ENCODE peak calls at places on chromosomes 11 and 22, in nine cellular contexts. C is pancreas, T is DND-41, U is mammary epithelial cell, V is MM.1S, F is dorsolateral prefrontal cortex, H is lower lobe of right lung, J is neural progenitor cell, L is bronchial epithelial cell. P is an unnamed sample. For H3K27me3, the result is how much of the 10 kb centered on the place peaks cover.

GRCh38 chr11:107176148-107177105 is 158.2 kb upstream of the GUCY1A2 start:
- DNase-seq in C (no peak), T (no peak), U (no peak), V (no peak), F (no peak), H (no peak), J (no peak), L (no peak), P (no peak)

GRCh38 chr22:24985824-24986214 is 33.3 kb downstream of the KIAA1671 start:
- DNase-seq in C (no peak), T (no peak), U (peak), V (no peak), F (peak), H (no peak), J (no peak), L (peak), P (no peak)

GRCh38 chr11:67699521-67699920 is 25.1 kb upstream of the ALDH3B2 start:
- DNase-seq in C (no peak), T (no peak), U (peak), V (no peak), F (no peak), H (no peak), J (no peak), L (peak), P (no peak)

GRCh38 chr11:1846453-1846932 is 6.4 kb upstream of the LSP1 start:
- DNase-seq in C (no peak), T (no peak), U (no peak), V (no peak), F (no peak), H (no peak), J (no peak), L (no peak), P (no peak)

GRCh38 chr22:44444341-44445306 is 53.4 kb downstream of the RTL6 start:
- DNase-seq in C (no peak), T (no peak), U (no peak), V (no peak), F (no peak), H (no peak), J (peak), L (no peak), P (no peak)

GRCh38 chr11:80873309-80873999 is 1432.6 kb upstream of the TENM4 start:
- DNase-seq in C (no peak), T (no peak), U (peak), V (no peak), F (no peak), H (no peak), J (no peak), L (peak), P (no peak)

GRCh38 chr22:50530857-50531545 is 1.2 kb upstream of the TYMP start:
- DNase-seq in C (peak), T (no peak), U (peak), V (peak), F (no peak), H (peak), J (peak), L (peak), P (peak)

GRCh38 chr22:25368271-25368670 is 148.8 kb downstream of the CRYBB2 start:
- DNase-seq in C (no peak), T (no peak), U (no peak), V (no peak), F (no peak), H (no peak), J (no peak), L (peak), P (no peak)

GRCh38 chr11:62444271-62444833 is 25.5 kb downstream of the SCGB1A1 start:
- DNase-seq in C (no peak), T (no peak), U (no peak), V (no peak), F (peak), H (peak), J (peak), L (no peak), P (peak)

GRCh38 chr11:13970986-13971385 is 8.5 kb downstream of the SPON1 start:
- DNase-seq in C (no peak), T (no peak), U (peak), V (peak), F (no peak), H (no peak), J (peak), L (peak), P (no peak)

GRCh38 chr11:47394322-47395224 is 13.8 kb upstream of the SLC39A13 start:
- DNase-seq in C (no peak), T (peak), U (no peak), V (peak), F (no peak), H (peak), J (peak), L (no peak), P (peak)

GRCh38 chr22:25970348-25970995 is 198.8 kb upstream of the SEZ6L start:
- DNase-seq in C (no peak), T (no peak), U (no peak), V (peak), F (peak), H (no peak), J (peak), L (no peak), P (peak)

GRCh38 chr11:64855596-64856304 is 11.3 kb upstream of the CDC42BPG start:
- DNase-seq in C (no peak), T (no peak), U (no peak), V (no peak), F (no peak), H (no peak), J (no peak), L (no peak), P (no peak)

GRCh38 chr11:110921742-110922200 is 209.5 kb upstream of the ARHGAP20 start:
- DNase-seq in C (peak), T (no peak), U (no peak), V (no peak), F (peak), H (no peak), J (peak), L (peak), P (no peak)

GRCh38 chr11:77322506-77322905 is 21.0 kb upstream of the GDPD4 start:
- DNase-seq in C (no peak), T (no peak), U (no peak), V (no peak), F (peak), H (no peak), J (no peak), L (no peak), P (no peak)

GRCh38 chr11:64244966-64245365 is 1.8 kb downstream of the PPP1R14B start:
- DNase-seq in C (no peak), T (peak), U (no peak), V (no peak), F (no peak), H (no peak), J (no peak), L (no peak), P (no peak)

GRCh38 chr11:120526241-120526640 is 14.7 kb downstream of the GRIK4 start:
- DNase-seq in C (no peak), T (no peak), U (no peak), V (no peak), F (no peak), H (peak), J (no peak), L (no peak), P (no peak)

GRCh38 chr22:40251106-40251505 is 73.4 kb downstream of the TNRC6B start:
- DNase-seq in C (no peak), T (no peak), U (no peak), V (no peak), F (no peak), H (no peak), J (no peak), L (peak), P (no peak)

GRCh38 chr22:20302438-20303228 is 17.2 kb downstream of the DGCR6L start:
- DNase-seq in C (no peak), T (no peak), U (no peak), V (no peak), F (no peak), H (no peak), J (no peak), L (no peak), P (no peak)

GRCh38 chr22:20298803-20299735 is 20.8 kb downstream of the DGCR6L start:
- DNase-seq in C (peak), T (peak), U (peak), V (peak), F (peak), H (peak), J (peak), L (peak), P (peak)

GRCh38 chr22:20297414-20298109 is 22.3 kb downstream of the DGCR6L start:
- DNase-seq in C (no peak), T (no peak), U (no peak), V (no peak), F (no peak), H (no peak), J (no peak), L (no peak), P (no peak)

GRCh38 chr22:20298110-20298802 is 21.6 kb downstream of the DGCR6L start:
- DNase-seq in C (no peak), T (no peak), U (peak), V (no peak), F (no peak), H (no peak), J (peak), L (no peak), P (no peak)

GRCh38 chr22:20299736-20300136 is 20.1 kb downstream of the DGCR6L start:
- DNase-seq in C (peak), T (no peak), U (peak), V (no peak), F (no peak), H (peak), J (no peak), L (peak), P (no peak)
- H3K27me3 ChIP-seq in C (under half), T (under half), U (under half), V (under half), F (under half), H (under half), J (half or more), L (under half), P (under half)

GRCh38 chr11:20671856-20672546 is 2.6 kb downstream of the NELL1 start:
- DNase-seq in C (no peak), T (no peak), U (peak), V (no peak), F (no peak), H (no peak), J (peak), L (peak), P (no peak)

GRCh38 chr11:20669833-20670684 is 673 bp downstream of the NELL1 start:
- DNase-seq in C (no peak), T (no peak), U (no peak), V (no peak), F (no peak), H (no peak), J (peak), L (no peak), P (no peak)

GRCh38 chr11:20670932-20671403 is 1.6 kb downstream of the NELL1 start:
- DNase-seq in C (no peak), T (no peak), U (no peak), V (no peak), F (no peak), H (no peak), J (peak), L (no peak), P (no peak)

GRCh38 chr11:20668844-20669832 is at the start of gene NELL1:
- DNase-seq in C (no peak), T (no peak), U (peak), V (no peak), F (no peak), H (no peak), J (peak), L (no peak), P (no peak)

DNA sequence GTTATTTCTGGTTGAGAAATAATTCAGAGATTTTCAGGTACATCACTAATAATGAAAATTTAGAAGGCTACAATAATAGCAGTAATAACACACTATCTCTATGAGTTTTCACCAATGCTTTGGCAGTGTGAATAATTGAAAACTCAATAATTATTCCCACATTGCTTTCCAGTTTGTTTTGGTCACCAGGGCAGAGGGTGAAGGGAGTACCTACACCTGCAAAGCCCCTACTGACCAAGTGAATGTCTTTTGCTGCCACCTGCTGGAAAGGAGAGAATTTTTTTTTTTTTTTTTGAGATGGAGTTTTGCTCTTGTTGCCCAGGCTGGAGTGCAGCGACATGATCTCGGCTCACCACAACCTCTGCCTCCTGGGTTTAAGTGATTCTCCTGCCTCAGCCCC is 3.2 kb downstream of the NELL1 start:
- DNase-seq in C (no peak), T (no peak), U (no peak), V (peak), F (no peak), H (no peak), J (peak), L (peak), P (no peak)
- TF ChIP-seq CTCF in C (peak), T (peak), U (peak), V (peak), F (no peak), H (no peak), J (peak), L (peak), P (no peak)

GRCh38 chr11:19711911-19712280 is 741 bp upstream of the NAV2 start:
- DNase-seq in C (no peak), T (no peak), U (peak), V (peak), F (no peak), H (peak), J (peak), L (peak), P (no peak)
- H3K27me3 ChIP-seq in C (under half), T (under half), U (under half), V (under half), F (under half), H (under half), J (half or more), L (under half), P (under half)

GRCh38 chr22:38716827-38717226 is 11.1 kb downstream of the GTPBP1 start:
- DNase-seq in C (no peak), T (no peak), U (no peak), V (peak), F (no peak), H (no peak), J (no peak), L (no peak), P (no peak)

GRCh38 chr22:38717244-38717643 is 11.5 kb downstream of the GTPBP1 start:
- DNase-seq in C (no peak), T (no peak), U (no peak), V (no peak), F (no peak), H (no peak), J (no peak), L (no peak), P (no peak)

GRCh38 chr22:38719196-38719595 is 13.5 kb downstream of the GTPBP1 start:
- DNase-seq in C (no peak), T (no peak), U (no peak), V (no peak), F (no peak), H (no peak), J (no peak), L (no peak), P (no peak)

GRCh38 chr22:38720350-38720749 is 14.6 kb downstream of the GTPBP1 start:
- DNase-seq in C (no peak), T (no peak), U (no peak), V (no peak), F (no peak), H (no peak), J (no peak), L (no peak), P (no peak)

GRCh38 chr22:38718414-38718813 is 12.7 kb downstream of the GTPBP1 start:
- DNase-seq in C (peak), T (no peak), U (peak), V (no peak), F (peak), H (peak), J (peak), L (peak), P (peak)
- TF ChIP-seq CTCF in C (peak), T (peak), U (peak), V (no peak), F (peak), H (peak), J (peak), L (peak), P (peak)

GRCh38 chr11:116636341-116636968 is 136.3 kb downstream of the BUD13 start:
- DNase-seq in C (no peak), T (no peak), U (no peak), V (no peak), F (no peak), H (no peak), J (no peak), L (no peak), P (peak)
- H3K27me3 ChIP-seq in C (under half), T (under half), U (under half), V (under half), F (under half), H (under half), J (under half), L (under half), P (under half)

GRCh38 chr22:48968201-48968959 is 859.3 kb downstream of the BRD1 start:
- DNase-seq in C (peak), T (no peak), U (no peak), V (peak), F (no peak), H (no peak), J (peak), L (peak), P (no peak)
- TF ChIP-seq CTCF in C (peak), T (peak), U (no peak), V (peak), F (peak), H (peak), J (peak), L (no peak), P (no peak)

GRCh38 chr22:22045576-22046335 is 63.2 kb upstream of the TOP3B start:
- DNase-seq in C (no peak), T (no peak), U (no peak), V (no peak), F (no peak), H (no peak), J (no peak), L (no peak), P (no peak)

GRCh38 chr22:22048318-22048942 is 65.8 kb upstream of the TOP3B start:
- DNase-seq in C (no peak), T (no peak), U (no peak), V (no peak), F (no peak), H (no peak), J (no peak), L (no peak), P (no peak)

GRCh38 chr22:22047776-22048175 is 65.2 kb upstream of the TOP3B start:
- DNase-seq in C (no peak), T (no peak), U (no peak), V (no peak), F (no peak), H (no peak), J (no peak), L (no peak), P (no peak)

GRCh38 chr22:22047266-22047665 is 64.7 kb upstream of the TOP3B start:
- DNase-seq in C (no peak), T (no peak), U (no peak), V (no peak), F (no peak), H (no peak), J (no peak), L (no peak), P (no peak)

DNA sequence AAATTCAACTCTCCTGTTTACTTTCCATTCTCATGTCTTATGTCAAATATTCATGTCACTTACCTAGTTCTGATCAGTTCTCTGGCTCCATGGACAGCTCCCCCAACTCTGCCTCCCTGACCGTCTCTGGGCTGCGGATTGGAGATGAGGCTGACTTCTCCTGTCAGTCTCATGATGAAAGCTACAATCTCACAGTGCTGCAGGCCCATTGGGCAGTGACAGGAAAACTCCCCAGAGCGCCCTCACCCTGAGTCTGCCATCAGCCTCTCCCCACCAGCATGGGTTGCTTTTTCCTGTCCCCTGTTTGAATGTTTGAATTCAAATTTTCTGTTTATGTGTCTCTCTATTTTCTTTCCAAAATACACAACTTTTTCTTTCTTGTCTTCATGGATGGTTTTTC is 63.8 kb upstream of the TOP3B start:
- DNase-seq in C (no peak), T (no peak), U (no peak), V (no peak), F (no peak), H (no peak), J (no peak), L (no peak), P (no peak)
- H3K27me3 ChIP-seq in C (under half), T (under half), U (under half), V (under half), F (under half), H (under half), J (half or more), L (under half), P (under half)

DNA sequence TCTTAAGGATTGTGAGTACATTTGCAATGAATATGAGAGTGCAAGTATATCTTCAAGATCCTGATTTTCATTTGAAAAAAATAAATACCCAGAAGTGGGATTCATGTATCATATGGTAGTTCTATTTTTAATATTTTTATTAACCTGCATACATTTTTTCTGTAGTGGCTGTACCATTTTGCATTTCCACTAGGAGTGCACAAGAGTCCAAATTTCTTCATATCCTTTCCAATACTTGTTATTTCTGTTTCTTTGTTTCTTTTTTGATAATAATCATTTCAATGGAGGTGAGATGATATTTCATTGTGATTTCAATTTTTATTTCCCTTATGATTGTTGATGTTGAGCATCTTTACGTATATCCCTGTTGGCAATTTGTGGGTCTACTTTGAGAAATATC is 759.8 kb upstream of the CNTN5 start:
- DNase-seq in C (no peak), T (no peak), U (no peak), V (no peak), F (no peak), H (no peak), J (no peak), L (peak), P (no peak)
- TF ChIP-seq CTCF in C (no peak), T (no peak), U (no peak), V (peak), F (no peak), H (no peak), J (peak), L (no peak), P (no peak)